ENCODE peak calls at places on chromosomes 2 and 18, in eight cellular contexts. C is hepatocyte, B is pancreas, Q is cardiac fibroblast, Z is non-pigmented ciliary epithelial cell, N is fibroblast of mammary gland, U is nucleus accumbens, J is HCEC 1CT. K is an unnamed sample.

GRCh38 chr2:230435431-230435830 is 19.4 kb downstream of the SP100 start:
- DNase-seq in C (no peak), B (no peak), Q (no peak), Z (no peak), N (no peak), U (no peak), J (no peak), K (no peak)

GRCh38 chr2:123670286-123670685 is 354.8 kb upstream of the CNTNAP5 start:
- DNase-seq in C (no peak), B (no peak), Q (no peak), Z (no peak), N (no peak), U (no peak), J (no peak), K (no peak)

GRCh38 chr2:126802316-126802715 is 96.4 kb upstream of the TEX51 start:
- DNase-seq in C (no peak), B (no peak), Q (no peak), Z (no peak), N (no peak), U (no peak), J (no peak), K (no peak)

GRCh38 chr18:70072678-70073077 is 125.0 kb upstream of the CD226 start:
- DNase-seq in C (peak), B (no peak), Q (peak), Z (no peak), N (peak), U (no peak), J (no peak), K (peak)

GRCh38 chr2:145599761-145600160 is 1079.8 kb upstream of the ZEB2 start:
- DNase-seq in C (no peak), B (no peak), Q (peak), Z (no peak), N (peak), U (no peak), J (peak), K (peak)

GRCh38 chr2:14451312-14451711 is 181.2 kb upstream of the LRATD1 start:
- DNase-seq in C (no peak), B (no peak), Q (no peak), Z (no peak), N (no peak), U (no peak), J (no peak), K (peak)

GRCh38 chr2:132670961-132671781 is 1.2 kb upstream of the LYPD1 start:
- DNase-seq in C (peak), B (no peak), Q (peak), Z (peak), N (peak), U (no peak), J (peak), K (peak)

GRCh38 chr2:26605969-26606846 is 35.0 kb downstream of the CIB4 start:
- DNase-seq in C (no peak), B (no peak), Q (no peak), Z (no peak), N (peak), U (no peak), J (no peak), K (no peak)

GRCh38 chr2:181025004-181025403 is 44.6 kb downstream of the UBE2E3 start:
- DNase-seq in C (no peak), B (no peak), Q (peak), Z (no peak), N (peak), U (no peak), J (no peak), K (no peak)

GRCh38 chr2:159140070-159140774 is 146.3 kb downstream of the WDSUB1 start:
- DNase-seq in C (no peak), B (no peak), Q (peak), Z (peak), N (peak), U (no peak), J (peak), K (peak)

K was measured in AG10803.